ENCODE peak calls at places on chromosomes 16 and 17, in six cellular contexts. One of them, this sample, is unnamed.

GRCh38 chr17:57550671-57551315 is 194.3 kb downstream of the CCDC182 start:
- DNase-seq in foreskin keratinocyte: no peak
- DNase-seq in body of pancreas: no peak
- DNase-seq in endothelial cell: no peak
- DNase-seq in stomach: no peak
- DNase-seq in OCI-LY7: peak
- DNase-seq in this sample: no peak

GRCh38 chr17:15257316-15257925 is 7.7 kb downstream of the PMP22 start:
- DNase-seq in foreskin keratinocyte: no peak
- DNase-seq in body of pancreas: peak
- DNase-seq in endothelial cell: peak
- DNase-seq in stomach: peak
- DNase-seq in OCI-LY7: peak
- DNase-seq in this sample: peak

GRCh38 chr16:21338537-21339268 is 60.6 kb upstream of the CRYM start:
- DNase-seq in OCI-LY7: no peak
- DNase-seq in stomach: no peak
- DNase-seq in foreskin keratinocyte: no peak
- DNase-seq in body of pancreas: no peak
- DNase-seq in endothelial cell: no peak
- DNase-seq in this sample: peak

GRCh38 chr16:67024384-67024896 is 4.5 kb upstream of the CBFB start:
- DNase-seq in stomach: no peak
- DNase-seq in foreskin keratinocyte: no peak
- DNase-seq in endothelial cell: no peak
- DNase-seq in body of pancreas: peak
- DNase-seq in OCI-LY7: no peak
- DNase-seq in this sample: no peak

GRCh38 chr17:48541574-48542113 is 3.3 kb downstream of the HOXB2 start:
- DNase-seq in foreskin keratinocyte: no peak
- DNase-seq in stomach: no peak
- DNase-seq in body of pancreas: no peak
- DNase-seq in endothelial cell: no peak
- DNase-seq in OCI-LY7: no peak
- DNase-seq in this sample: peak

GRCh38 chr17:75457047-75457654 is 716 bp downstream of the TMEM94 start:
- DNase-seq in foreskin keratinocyte: no peak
- DNase-seq in body of pancreas: peak
- DNase-seq in stomach: peak
- DNase-seq in endothelial cell: peak
- DNase-seq in OCI-LY7: peak
- DNase-seq in this sample: peak

GRCh38 chr17:561118-561517 is 153.5 kb downstream of the VPS53 start:
- DNase-seq in foreskin keratinocyte: no peak
- DNase-seq in body of pancreas: no peak
- DNase-seq in endothelial cell: no peak
- DNase-seq in OCI-LY7: no peak
- DNase-seq in stomach: no peak
- DNase-seq in this sample: peak

GRCh38 chr17:77209330-77209748 is 68.6 kb downstream of the SEC14L1 start:
- DNase-seq in endothelial cell: no peak
- DNase-seq in stomach: peak
- DNase-seq in body of pancreas: no peak
- DNase-seq in OCI-LY7: no peak
- DNase-seq in foreskin keratinocyte: no peak
- DNase-seq in this sample: no peak

GRCh38 chr16:65658339-65659275 is 536.7 kb upstream of the CDH11 start:
- DNase-seq in stomach: no peak
- DNase-seq in foreskin keratinocyte: peak
- DNase-seq in OCI-LY7: no peak
- DNase-seq in body of pancreas: no peak
- DNase-seq in endothelial cell: peak
- DNase-seq in this sample: no peak

GRCh38 chr16:28292731-28293588 is 635 bp downstream of the SBK1 start:
- DNase-seq in OCI-LY7: no peak
- DNase-seq in stomach: no peak
- DNase-seq in foreskin keratinocyte: no peak
- DNase-seq in endothelial cell: peak
- DNase-seq in body of pancreas: peak
- DNase-seq in this sample: peak

GRCh38 chr17:64502021-64502420 is 4.1 kb downstream of the DDX5 start:
- DNase-seq in OCI-LY7: no peak
- DNase-seq in stomach: no peak
- DNase-seq in foreskin keratinocyte: no peak
- DNase-seq in endothelial cell: no peak
- DNase-seq in body of pancreas: no peak
- DNase-seq in this sample: no peak

GRCh38 chr16:30888856-30889499 is 4.9 kb downstream of the BCL7C start:
- DNase-seq in endothelial cell: no peak
- DNase-seq in stomach: no peak
- DNase-seq in foreskin keratinocyte: no peak
- DNase-seq in OCI-LY7: no peak
- DNase-seq in body of pancreas: no peak
- DNase-seq in this sample: no peak

GRCh38 chr17:80676564-80676963 is 131.9 kb downstream of the RPTOR start:
- DNase-seq in foreskin keratinocyte: no peak
- DNase-seq in OCI-LY7: no peak
- DNase-seq in endothelial cell: no peak
- DNase-seq in stomach: no peak
- DNase-seq in body of pancreas: no peak
- DNase-seq in this sample: no peak

GRCh38 chr16:85142771-85143211 is 30.5 kb upstream of the CIBAR2 start:
- DNase-seq in stomach: no peak
- DNase-seq in endothelial cell: no peak
- DNase-seq in foreskin keratinocyte: no peak
- DNase-seq in body of pancreas: no peak
- DNase-seq in OCI-LY7: no peak
- DNase-seq in this sample: no peak

GRCh38 chr17:49582789-49583188 is 7.1 kb downstream of the NXPH3 start:
- DNase-seq in endothelial cell: no peak
- DNase-seq in foreskin keratinocyte: no peak
- DNase-seq in OCI-LY7: no peak
- DNase-seq in stomach: no peak
- DNase-seq in body of pancreas: no peak
- DNase-seq in this sample: no peak

GRCh38 chr16:88560722-88561484 is 9.3 kb upstream of the ZC3H18 start:
- DNase-seq in endothelial cell: peak
- DNase-seq in body of pancreas: no peak
- DNase-seq in OCI-LY7: no peak
- DNase-seq in foreskin keratinocyte: no peak
- DNase-seq in stomach: no peak
- DNase-seq in this sample: no peak

GRCh38 chr17:2239170-2239551 is 64.4 kb downstream of the SMG6 start:
- DNase-seq in body of pancreas: no peak
- DNase-seq in foreskin keratinocyte: no peak
- DNase-seq in endothelial cell: no peak
- DNase-seq in OCI-LY7: no peak
- DNase-seq in stomach: no peak
- DNase-seq in this sample: no peak

GRCh38 chr17:6505425-6506142 is 50.8 kb downstream of the PITPNM3 start:
- DNase-seq in foreskin keratinocyte: no peak
- DNase-seq in OCI-LY7: no peak
- DNase-seq in stomach: no peak
- DNase-seq in endothelial cell: no peak
- DNase-seq in body of pancreas: no peak
- DNase-seq in this sample: no peak

GRCh38 chr17:6508519-6509294 is 47.6 kb downstream of the PITPNM3 start:
- DNase-seq in foreskin keratinocyte: no peak
- DNase-seq in stomach: no peak
- DNase-seq in endothelial cell: no peak
- DNase-seq in body of pancreas: no peak
- DNase-seq in OCI-LY7: no peak
- DNase-seq in this sample: no peak

GRCh38 chr17:6508026-6508425 is 48.3 kb downstream of the PITPNM3 start:
- DNase-seq in body of pancreas: no peak
- DNase-seq in stomach: no peak
- DNase-seq in OCI-LY7: no peak
- DNase-seq in foreskin keratinocyte: no peak
- DNase-seq in endothelial cell: no peak
- DNase-seq in this sample: no peak

GRCh38 chr17:6507535-6507934 is 48.8 kb downstream of the PITPNM3 start:
- DNase-seq in OCI-LY7: no peak
- DNase-seq in stomach: no peak
- DNase-seq in body of pancreas: no peak
- DNase-seq in foreskin keratinocyte: peak
- DNase-seq in endothelial cell: no peak
- DNase-seq in this sample: no peak

GRCh38 chr17:6506679-6507231 is 49.6 kb downstream of the PITPNM3 start:
- DNase-seq in foreskin keratinocyte: peak
- DNase-seq in endothelial cell: no peak
- DNase-seq in OCI-LY7: no peak
- DNase-seq in body of pancreas: no peak
- DNase-seq in stomach: peak
- DNase-seq in this sample: no peak
- TF ChIP-seq CTCF in foreskin keratinocyte: no peak
- TF ChIP-seq CTCF in endothelial cell: no peak
- TF ChIP-seq CTCF in OCI-LY7: no peak
- TF ChIP-seq CTCF in body of pancreas: no peak
- TF ChIP-seq CTCF in stomach: no peak
- TF ChIP-seq CTCF in this sample: no peak

DNA sequence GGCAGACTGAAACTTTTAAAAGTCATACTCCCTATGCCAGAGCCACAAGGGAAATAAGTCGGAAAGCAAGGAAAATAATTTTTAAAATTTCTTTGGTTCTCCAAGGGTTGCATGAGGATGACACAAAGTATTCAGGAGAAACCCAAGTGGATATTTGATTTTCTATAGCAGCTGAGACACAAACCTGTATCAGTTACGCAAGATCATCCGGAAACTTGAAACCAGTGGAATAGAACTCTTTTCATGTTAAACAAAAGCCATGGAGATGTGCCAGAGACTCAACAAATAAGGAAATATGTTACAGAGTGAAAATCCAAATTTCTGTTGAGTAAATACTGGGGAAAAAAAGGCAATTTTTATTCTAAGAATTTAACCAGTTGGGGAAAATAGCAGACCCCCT is 294.7 kb downstream of the KIF2B start:
- DNase-seq in stomach: no peak
- DNase-seq in endothelial cell: no peak
- DNase-seq in foreskin keratinocyte: no peak
- DNase-seq in OCI-LY7: no peak
- DNase-seq in body of pancreas: no peak
- DNase-seq in this sample: no peak
- TF ChIP-seq CTCF in stomach: no peak
- TF ChIP-seq CTCF in endothelial cell: no peak
- TF ChIP-seq CTCF in foreskin keratinocyte: no peak
- TF ChIP-seq CTCF in OCI-LY7: no peak
- TF ChIP-seq CTCF in body of pancreas: no peak
- TF ChIP-seq CTCF in this sample: no peak

GRCh38 chr16:19400709-19401108 is 17.0 kb upstream of the TMC5 start:
- DNase-seq in endothelial cell: no peak
- DNase-seq in stomach: no peak
- DNase-seq in foreskin keratinocyte: no peak
- DNase-seq in OCI-LY7: peak
- DNase-seq in body of pancreas: no peak
- DNase-seq in this sample: no peak
- TF ChIP-seq CTCF in endothelial cell: no peak
- TF ChIP-seq CTCF in stomach: no peak
- TF ChIP-seq CTCF in foreskin keratinocyte: no peak
- TF ChIP-seq CTCF in OCI-LY7: peak
- TF ChIP-seq CTCF in body of pancreas: peak
- TF ChIP-seq CTCF in this sample: peak

GRCh38 chr16:3134338-3135119 is at the start of gene ZNF213:
- DNase-seq in endothelial cell: peak
- DNase-seq in stomach: peak
- DNase-seq in OCI-LY7: peak
- DNase-seq in body of pancreas: peak
- DNase-seq in foreskin keratinocyte: peak
- DNase-seq in this sample: peak

GRCh38 chr16:3129137-3130131 is 5.4 kb upstream of the ZNF213 start:
- DNase-seq in endothelial cell: peak
- DNase-seq in stomach: peak
- DNase-seq in foreskin keratinocyte: no peak
- DNase-seq in body of pancreas: peak
- DNase-seq in OCI-LY7: peak
- DNase-seq in this sample: no peak

GRCh38 chr16:3127745-3128144 is 7.1 kb upstream of the ZNF213 start:
- DNase-seq in endothelial cell: no peak
- DNase-seq in foreskin keratinocyte: no peak
- DNase-seq in body of pancreas: no peak
- DNase-seq in stomach: no peak
- DNase-seq in OCI-LY7: no peak
- DNase-seq in this sample: no peak

GRCh38 chr16:3135120-3135715 is 389 bp downstream of the ZNF213 start:
- DNase-seq in endothelial cell: no peak
- DNase-seq in stomach: no peak
- DNase-seq in body of pancreas: no peak
- DNase-seq in OCI-LY7: no peak
- DNase-seq in foreskin keratinocyte: no peak
- DNase-seq in this sample: no peak

DNA sequence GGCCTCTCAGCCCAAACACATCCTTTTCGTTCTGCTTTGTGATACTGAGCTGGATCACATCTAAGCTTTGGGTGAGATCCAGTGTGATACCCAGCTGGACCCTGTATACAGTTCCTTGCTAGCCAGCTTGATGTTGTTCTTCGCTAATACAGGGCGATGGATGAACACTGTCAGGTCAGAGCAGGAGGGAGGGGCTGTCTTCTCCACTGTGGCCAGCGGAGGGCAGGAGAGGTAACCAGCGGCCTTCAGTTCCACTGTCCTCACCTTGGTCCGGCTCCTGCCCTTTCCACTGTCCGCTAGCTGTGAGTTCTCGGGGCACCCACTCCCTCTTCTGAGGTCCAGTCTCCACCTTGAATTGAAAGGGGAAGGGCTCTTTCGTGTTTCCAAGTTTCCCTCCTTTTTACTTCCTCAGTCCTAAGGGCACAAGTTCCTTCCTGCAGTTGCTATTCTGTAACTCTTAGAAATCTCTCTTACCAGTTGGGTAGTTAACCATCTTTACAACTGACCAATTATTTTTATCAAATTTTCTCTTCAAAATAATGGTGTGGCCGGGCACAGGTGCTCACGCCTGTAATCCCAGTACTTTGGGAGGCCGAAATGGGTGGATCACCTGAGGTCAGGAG is 3.0 kb upstream of the ZNF213 start:
- DNase-seq in stomach: peak
- DNase-seq in endothelial cell: peak
- DNase-seq in body of pancreas: peak
- DNase-seq in OCI-LY7: peak
- DNase-seq in foreskin keratinocyte: no peak
- DNase-seq in this sample: no peak
- TF ChIP-seq CTCF in stomach: no peak
- TF ChIP-seq CTCF in endothelial cell: peak
- TF ChIP-seq CTCF in body of pancreas: peak
- TF ChIP-seq CTCF in OCI-LY7: peak
- TF ChIP-seq CTCF in foreskin keratinocyte: peak
- TF ChIP-seq CTCF in this sample: peak

DNA sequence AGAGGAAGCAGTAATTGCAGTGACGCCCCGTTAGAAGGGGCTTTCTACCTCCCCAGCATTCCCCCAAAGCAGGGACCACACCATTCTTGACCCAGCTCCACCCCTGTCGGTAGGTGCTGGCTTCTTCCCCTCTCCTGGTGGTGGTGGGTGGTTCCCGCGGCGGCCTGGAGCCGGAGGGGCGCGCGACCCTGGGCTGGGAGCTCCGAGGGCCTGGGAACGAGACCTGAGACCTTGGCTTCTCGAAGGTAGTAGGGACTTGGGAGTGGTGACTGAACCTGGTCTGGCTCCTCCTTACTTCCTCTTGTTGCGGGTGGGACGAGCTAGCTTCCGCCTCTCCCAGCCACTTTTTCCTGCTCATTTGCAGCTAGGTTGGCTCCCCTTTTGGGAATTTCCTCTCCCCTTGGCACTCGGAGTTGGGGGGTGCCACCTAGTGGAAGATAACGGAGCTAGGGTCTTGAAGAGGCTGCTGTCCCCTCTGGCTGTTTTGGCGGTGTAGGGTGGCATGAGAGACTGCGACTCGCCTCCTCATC is 460 bp downstream of the GRN start:
- DNase-seq in OCI-LY7: peak
- DNase-seq in endothelial cell: peak
- DNase-seq in stomach: peak
- DNase-seq in body of pancreas: peak
- DNase-seq in foreskin keratinocyte: no peak
- DNase-seq in this sample: peak
- TF ChIP-seq CTCF in OCI-LY7: peak
- TF ChIP-seq CTCF in endothelial cell: peak
- TF ChIP-seq CTCF in stomach: no peak
- TF ChIP-seq CTCF in body of pancreas: peak
- TF ChIP-seq CTCF in foreskin keratinocyte: peak
- TF ChIP-seq CTCF in this sample: peak